ENCODE peak calls at places on chromosomes 5 and 9, in five cellular contexts. P is AG09309, B is brain microvascular endothelial cell, L is ascending aorta, F is foreskin fibroblast. U is an unnamed sample.

GRCh38 chr5:56478062-56478461 is 244.9 kb upstream of the ANKRD55 start:
- DNase-seq in L (no peak), B (no peak), F (no peak), P (no peak), U (no peak)

GRCh38 chr5:141841376-141841775 is 36.8 kb downstream of the PCDH1 start:
- DNase-seq in P (no peak), B (no peak), F (no peak), L (no peak), U (no peak)

GRCh38 chr9:137307255-137308101 is 5.4 kb upstream of the NRARP start:
- DNase-seq in P (no peak), B (no peak), F (no peak), L (no peak), U (no peak)

GRCh38 chr5:56206126-56206525 is 27.0 kb downstream of the ANKRD55 start:
- DNase-seq in P (peak; percentile 64), F (peak; percentile 22), L (no peak), B (peak; percentile 74), U (no peak)

GRCh38 chr5:14664270-14665109 is at the start of gene OTULIN:
- DNase-seq in B (peak; percentile 57), L (peak; percentile 70), F (peak; percentile 93), P (peak; percentile 37), U (peak; percentile 47)

GRCh38 chr9:116421006-116421538 is 266.0 kb upstream of the TRIM32 start:
- DNase-seq in F (peak; percentile 70), P (peak; percentile 46), B (no peak), L (no peak), U (no peak)

GRCh38 chr9:134423757-134424156 is 97.5 kb downstream of the RXRA start:
- DNase-seq in F (no peak), B (no peak), P (no peak), L (no peak), U (no peak)

GRCh38 chr5:38032149-38032548 is 192.3 kb upstream of the GDNF start:
- DNase-seq in L (no peak), F (no peak), B (no peak), P (no peak), U (no peak)

GRCh38 chr9:83431470-83432060 is 106.6 kb downstream of the FRMD3 start:
- DNase-seq in L (no peak), B (no peak), P (no peak), F (no peak), U (no peak)

GRCh38 chr9:122332083-122332482 is 38.7 kb upstream of the PTGS1 start:
- DNase-seq in P (no peak), F (no peak), B (no peak), L (no peak), U (no peak)

GRCh38 chr9:135851748-135852147 is 55.6 kb downstream of the CAMSAP1 start:
- DNase-seq in F (no peak), L (no peak), P (no peak), B (no peak), U (no peak)

GRCh38 chr5:160363661-160364060 is 6.8 kb downstream of the C1QTNF2 start:
- DNase-seq in L (no peak), P (no peak), B (no peak), F (no peak), U (no peak)

GRCh38 chr9:8821910-8822666 is 1022.5 kb upstream of the DMAC1 start:
- DNase-seq in B (no peak), F (no peak), P (no peak), L (no peak), U (no peak)

GRCh38 chr9:91858670-91859030 is 91.4 kb downstream of the ROR2 start:
- DNase-seq in L (no peak), B (no peak), P (no peak), F (no peak), U (no peak)

GRCh38 chr5:15003511-15003920 is 131.9 kb upstream of the ANKH start:
- DNase-seq in L (no peak), B (peak; percentile 77), P (peak; percentile 62), F (peak; percentile 67), U (peak; percentile 47)

GRCh38 chr9:72506615-72507014 is 14.8 kb upstream of the TMC1 start:
- DNase-seq in B (no peak), L (no peak), F (no peak), P (no peak), U (no peak)

GRCh38 chr5:31889131-31889561 is 250.2 kb downstream of the PDZD2 start:
- DNase-seq in B (no peak), F (no peak), L (no peak), P (no peak), U (no peak)

GRCh38 chr5:68288756-68289134 is 73.2 kb downstream of the PIK3R1 start:
- DNase-seq in F (no peak), P (no peak), L (no peak), B (no peak), U (no peak)

GRCh38 chr5:2869471-2869870 is 118.0 kb upstream of the IRX2 start:
- DNase-seq in B (no peak), F (no peak), L (no peak), P (no peak), U (no peak)

GRCh38 chr9:128055222-128056040 is 11.7 kb downstream of the NAIF1 start:
- DNase-seq in B (no peak), F (peak; percentile 48), L (no peak), P (no peak), U (no peak)

GRCh38 chr5:96718635-96719077 is 56.5 kb downstream of the CAST start:
- DNase-seq in L (no peak), F (no peak), B (no peak), P (no peak), U (no peak)

GRCh38 chr5:7686794-7687193 is 164.1 kb downstream of the CFAP90 start:
- DNase-seq in P (no peak), L (no peak), B (no peak), F (no peak), U (no peak)

GRCh38 chr5:158908690-158909325 is 190.9 kb downstream of the EBF1 start:
- DNase-seq in L (no peak), B (no peak), F (no peak), P (no peak), U (no peak)

GRCh38 chr9:31119882-31120481 is 1264.5 kb upstream of the ACO1 start:
- DNase-seq in L (no peak), F (no peak), B (peak; percentile 2), P (no peak), U (no peak)

GRCh38 chr5:110354341-110354740 is 372.1 kb downstream of the TMEM232 start:
- DNase-seq in L (no peak), B (no peak), P (no peak), F (no peak), U (no peak)

GRCh38 chr9:9924369-9924768 is 688.4 kb downstream of the PTPRD start:
- DNase-seq in B (no peak), L (no peak), P (no peak), F (no peak), U (no peak)

GRCh38 chr9:134475051-134475790 is 149.0 kb downstream of the RXRA start:
- DNase-seq in P (no peak), L (no peak), F (peak; percentile 85), B (peak; percentile 64), U (peak; percentile 59)

GRCh38 chr5:96331681-96332361 is 101.2 kb downstream of the PCSK1 start:
- DNase-seq in P (no peak), F (no peak), B (no peak), L (no peak), U (no peak)

GRCh38 chr5:171149772-171150171 is 159.3 kb upstream of the TLX3 start:
- DNase-seq in L (no peak), B (no peak), F (no peak), P (no peak), U (no peak)

GRCh38 chr9:121299467-121300282 is 31.7 kb downstream of the GSN start:
- DNase-seq in P (no peak), L (no peak), F (no peak), B (no peak), U (no peak)

GRCh38 chr9:6079386-6079785 is 64.0 kb upstream of the RANBP6 start:
- DNase-seq in P (no peak), F (no peak), L (no peak), B (no peak), U (no peak)
- H3K4me3 ChIP-seq in P (no peak overlapping the region), F (peak overlapping the region; percentile 47), L (peak overlapping the region; percentile 66), B (no peak overlapping the region), U (peak overlapping the region; percentile 32)

DNA sequence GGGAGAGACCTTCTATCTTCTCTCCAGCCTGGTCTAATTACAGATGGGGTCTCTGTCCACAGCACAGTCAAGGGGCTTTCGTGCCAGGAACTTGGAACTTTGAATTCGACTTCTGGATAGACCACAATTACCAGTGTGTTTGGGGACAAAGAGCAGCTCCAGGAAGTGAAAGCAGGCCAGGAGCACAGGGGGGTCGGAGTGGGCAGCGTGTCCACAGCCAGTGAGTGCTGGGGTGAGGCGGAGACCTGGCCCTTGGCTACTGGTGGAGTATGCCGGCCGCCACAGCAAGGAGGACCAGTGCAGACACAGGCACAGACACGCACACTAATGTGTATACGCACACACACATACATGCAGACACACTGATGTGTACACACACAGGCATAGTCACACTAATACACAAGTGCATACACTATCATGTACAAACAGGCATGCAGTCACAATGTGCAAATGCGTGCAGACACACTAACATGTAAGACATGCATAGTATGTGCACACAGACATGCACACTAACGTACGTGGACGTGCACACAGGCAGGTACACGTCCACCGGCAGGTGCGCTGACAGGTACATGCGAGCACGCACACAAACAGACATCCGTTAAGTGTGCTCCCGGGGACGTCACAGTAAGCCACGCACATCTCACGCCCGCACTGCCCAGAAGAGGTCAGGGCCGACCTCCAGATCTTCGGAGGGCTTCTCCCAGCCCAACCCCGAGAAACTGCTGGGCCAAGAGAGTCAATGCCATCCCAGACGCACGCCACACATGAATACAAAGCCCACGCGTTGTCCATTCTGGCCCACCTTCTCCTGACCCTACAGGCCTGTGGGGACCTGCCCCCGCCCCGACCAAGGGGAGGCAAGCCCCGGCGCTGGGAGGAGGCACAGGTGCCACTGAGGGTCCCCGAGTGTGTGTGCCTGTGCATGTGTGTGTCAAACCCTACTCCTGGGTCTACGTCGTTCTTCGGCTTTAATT is 46.5 kb downstream of the NKD2 start:
- DNase-seq in P (no peak), L (no peak), F (no peak), B (no peak), U (no peak)
- TF ChIP-seq CTCF in P (no peak), L (no peak), F (no peak), B (no peak), U (no peak)

GRCh38 chr5:150497274-150497988 is 10.5 kb upstream of the NDST1 start:
- DNase-seq in P (no peak), B (peak; percentile 96), L (peak; percentile 67), F (peak; percentile 96), U (peak; percentile 82)

GRCh38 chr5:150498501-150498900 is 9.4 kb upstream of the NDST1 start:
- DNase-seq in L (no peak), F (no peak), P (no peak), B (no peak), U (no peak)

GRCh38 chr5:150496534-150496933 is 11.4 kb upstream of the NDST1 start:
- DNase-seq in F (no peak), L (no peak), B (no peak), P (no peak), U (no peak)

GRCh38 chr5:150498971-150499370 is 9.0 kb upstream of the NDST1 start:
- DNase-seq in P (no peak), L (no peak), B (no peak), F (no peak), U (no peak)

DNA sequence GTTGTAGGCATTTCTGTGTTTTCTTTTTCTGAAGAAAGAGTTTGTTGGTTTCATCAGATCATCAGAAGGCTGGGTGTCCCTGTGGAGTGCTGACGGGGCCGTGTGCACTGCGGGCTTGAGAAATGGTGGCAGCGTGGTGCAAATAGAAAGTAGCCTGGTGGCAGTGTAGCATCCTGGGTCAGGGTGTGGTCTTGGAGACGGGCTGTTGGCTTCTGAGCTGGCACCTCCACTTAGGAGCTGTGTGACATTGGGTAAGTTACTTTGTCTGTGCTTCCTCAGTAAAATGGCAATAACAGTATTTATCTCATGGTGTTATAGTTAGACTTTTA is 10.0 kb upstream of the NDST1 start:
- DNase-seq in B (no peak), L (no peak), P (no peak), F (no peak), U (no peak)
- H3K4me3 ChIP-seq in B (peak overlapping the region; percentile 26), L (no peak overlapping the region), P (peak overlapping the region; percentile 16), F (peak overlapping the region; percentile 33), U (peak overlapping the region; percentile 8)

GRCh38 chr9:12716823-12717222 is 23.6 kb downstream of the TYRP1 start:
- DNase-seq in F (no peak), P (no peak), B (no peak), L (no peak), U (no peak)
- TF ChIP-seq CTCF in F (no peak), P (no peak), B (no peak), L (no peak), U (no peak)

U was measured in HFF-Myc.